ENCODE peak calls at places on chromosomes 2 and 18, in four cellular contexts. I is fibroblast of villous mesenchyme; L is CD8-positive, alpha-beta memory T cell; B is IMR-90. H is an unnamed sample.

GRCh38 chr2:208224802-208225201 is 30.1 kb downstream of the IDH1 start:
- DNase-seq in I (no peak), L (no peak), B (no peak), H (peak)

GRCh38 chr2:68832161-68832869 is 38.9 kb downstream of the BMP10 start:
- DNase-seq in I (peak), L (peak), B (peak), H (peak)

GRCh38 chr2:241897231-241897916 is 27.8 kb downstream of the RTP5 start:
- DNase-seq in I (no peak), L (no peak), B (no peak), H (no peak)

GRCh38 chr2:28155071-28155470 is 237.6 kb upstream of the FOSL2 start:
- DNase-seq in I (no peak), L (no peak), B (no peak), H (no peak)

GRCh38 chr2:118774458-118775133 is 72.9 kb downstream of the EN1 start:
- DNase-seq in I (peak), L (no peak), B (peak), H (peak)

GRCh38 chr2:165202230-165202629 is 1.6 kb downstream of the SCN3A start:
- DNase-seq in I (no peak), L (no peak), B (no peak), H (no peak)

GRCh38 chr2:234399451-234400246 is 97.2 kb downstream of the ARL4C start:
- DNase-seq in I (no peak), L (no peak), B (peak), H (peak)

GRCh38 chr2:190607657-190608357 is 41.1 kb upstream of the NAB1 start:
- DNase-seq in I (peak), L (no peak), B (peak), H (peak)

GRCh38 chr2:119545754-119546445 is 1.7 kb downstream of the CFAP221 start:
- DNase-seq in I (no peak), L (no peak), B (no peak), H (no peak)

GRCh38 chr2:187055463-187055862 is 206.5 kb upstream of the ZSWIM2 start:
- DNase-seq in I (peak), L (no peak), B (no peak), H (peak)

GRCh38 chr18:76491436-76491800 is 3.6 kb downstream of the ZNF516 start:
- DNase-seq in I (peak), L (peak), B (peak), H (peak)

GRCh38 chr2:227799202-227799601 is 14.4 kb upstream of the CCL20 start:
- DNase-seq in I (no peak), L (no peak), B (no peak), H (no peak)

GRCh38 chr18:79466591-79466990 is 70.9 kb downstream of the NFATC1 start:
- DNase-seq in I (no peak), L (no peak), B (no peak), H (no peak)

GRCh38 chr2:98084151-98084868 is 2.7 kb upstream of the VWA3B start:
- DNase-seq in I (no peak), L (no peak), B (no peak), H (no peak)

GRCh38 chr2:217370391-217370790 is 510.5 kb upstream of the TNP1 start:
- DNase-seq in I (no peak), L (no peak), B (peak), H (peak)

GRCh38 chr2:204274991-204275390 is 270.3 kb upstream of the PARD3B start:
- DNase-seq in I (no peak), L (no peak), B (no peak), H (no peak)

GRCh38 chr18:3514312-3515216 is 64.6 kb downstream of the TGIF1 start:
- DNase-seq in I (no peak), L (no peak), B (no peak), H (no peak)

GRCh38 chr2:99217929-99218501 is 37.0 kb downstream of the MRPL30 start:
- DNase-seq in I (peak), L (no peak), B (peak), H (no peak)

GRCh38 chr2:232522855-232523681 is 2.9 kb downstream of the PRSS56 start:
- DNase-seq in I (no peak), L (no peak), B (no peak), H (no peak)

GRCh38 chr18:76457475-76457874 is 37.6 kb downstream of the ZNF516 start:
- DNase-seq in I (no peak), L (no peak), B (peak), H (no peak)

GRCh38 chr18:25189391-25190185 is 162.4 kb downstream of the ZNF521 start:
- DNase-seq in I (no peak), L (no peak), B (no peak), H (no peak)